ENCODE peak calls at places on chromosomes 7 and 10, in ten cellular contexts. One of them, this sample, is unnamed. For H3K27me3, the result is how much of the 10 kb centered on the place peaks cover.

GRCh38 chr10:22042557-22043326 is 39.2 kb upstream of the DNAJC1 start:
- DNase-seq in GM06990: no peak
- DNase-seq in H9: peak
- DNase-seq in sigmoid colon: no peak
- DNase-seq in body of pancreas: no peak
- DNase-seq in dorsolateral prefrontal cortex: no peak
- DNase-seq in right lobe of liver: peak
- DNase-seq in upper lobe of right lung: no peak
- DNase-seq in AG04450: no peak
- DNase-seq in adrenal gland: no peak
- DNase-seq in this sample: no peak

GRCh38 chr7:105581066-105581811 is at the start of gene EFCAB10:
- DNase-seq in GM06990: peak
- DNase-seq in H9: peak
- DNase-seq in sigmoid colon: no peak
- DNase-seq in body of pancreas: peak
- DNase-seq in dorsolateral prefrontal cortex: peak
- DNase-seq in right lobe of liver: peak
- DNase-seq in upper lobe of right lung: peak
- DNase-seq in AG04450: no peak
- DNase-seq in adrenal gland: peak
- DNase-seq in this sample: no peak

GRCh38 chr10:101835406-101835805 is 8.2 kb downstream of the KCNIP2 start:
- DNase-seq in GM06990: no peak
- DNase-seq in H9: no peak
- DNase-seq in sigmoid colon: no peak
- DNase-seq in body of pancreas: no peak
- DNase-seq in dorsolateral prefrontal cortex: no peak
- DNase-seq in right lobe of liver: peak
- DNase-seq in upper lobe of right lung: peak
- DNase-seq in AG04450: no peak
- DNase-seq in adrenal gland: no peak
- DNase-seq in this sample: no peak

GRCh38 chr10:86345296-86346168 is 21.1 kb downstream of the GRID1 start:
- DNase-seq in GM06990: no peak
- DNase-seq in H9: no peak
- DNase-seq in sigmoid colon: peak
- DNase-seq in body of pancreas: no peak
- DNase-seq in dorsolateral prefrontal cortex: no peak
- DNase-seq in right lobe of liver: no peak
- DNase-seq in upper lobe of right lung: peak
- DNase-seq in AG04450: no peak
- DNase-seq in adrenal gland: no peak
- DNase-seq in this sample: peak

GRCh38 chr7:40432046-40432445 is 297.2 kb downstream of the SUGCT start:
- DNase-seq in GM06990: no peak
- DNase-seq in H9: no peak
- DNase-seq in sigmoid colon: no peak
- DNase-seq in body of pancreas: no peak
- DNase-seq in dorsolateral prefrontal cortex: no peak
- DNase-seq in right lobe of liver: no peak
- DNase-seq in upper lobe of right lung: no peak
- DNase-seq in AG04450: no peak
- DNase-seq in adrenal gland: no peak
- DNase-seq in this sample: no peak

GRCh38 chr7:19565602-19566001 is 143.2 kb downstream of the POLR1F start:
- DNase-seq in GM06990: no peak
- DNase-seq in H9: no peak
- DNase-seq in sigmoid colon: no peak
- DNase-seq in body of pancreas: no peak
- DNase-seq in dorsolateral prefrontal cortex: no peak
- DNase-seq in right lobe of liver: no peak
- DNase-seq in upper lobe of right lung: no peak
- DNase-seq in AG04450: no peak
- DNase-seq in adrenal gland: no peak
- DNase-seq in this sample: no peak

GRCh38 chr7:3158501-3158900 is 114.8 kb upstream of the CARD11 start:
- DNase-seq in GM06990: no peak
- DNase-seq in H9: no peak
- DNase-seq in sigmoid colon: no peak
- DNase-seq in body of pancreas: no peak
- DNase-seq in dorsolateral prefrontal cortex: no peak
- DNase-seq in right lobe of liver: no peak
- DNase-seq in upper lobe of right lung: no peak
- DNase-seq in AG04450: no peak
- DNase-seq in adrenal gland: no peak
- DNase-seq in this sample: no peak

GRCh38 chr7:3168869-3169268 is 125.2 kb upstream of the CARD11 start:
- DNase-seq in GM06990: no peak
- DNase-seq in H9: no peak
- DNase-seq in sigmoid colon: no peak
- DNase-seq in body of pancreas: no peak
- DNase-seq in dorsolateral prefrontal cortex: no peak
- DNase-seq in right lobe of liver: no peak
- DNase-seq in upper lobe of right lung: no peak
- DNase-seq in AG04450: no peak
- DNase-seq in adrenal gland: no peak
- DNase-seq in this sample: no peak

GRCh38 chr7:130896898-130897514 is 163.0 kb upstream of the KLF14 start:
- DNase-seq in GM06990: peak
- DNase-seq in H9: peak
- DNase-seq in sigmoid colon: peak
- DNase-seq in body of pancreas: peak
- DNase-seq in dorsolateral prefrontal cortex: peak
- DNase-seq in right lobe of liver: peak
- DNase-seq in upper lobe of right lung: peak
- DNase-seq in AG04450: no peak
- DNase-seq in adrenal gland: peak
- DNase-seq in this sample: no peak

GRCh38 chr10:34280599-34281374 is 534.3 kb downstream of the PARD3 start:
- DNase-seq in GM06990: no peak
- DNase-seq in H9: peak
- DNase-seq in sigmoid colon: peak
- DNase-seq in body of pancreas: no peak
- DNase-seq in dorsolateral prefrontal cortex: no peak
- DNase-seq in right lobe of liver: no peak
- DNase-seq in upper lobe of right lung: no peak
- DNase-seq in AG04450: peak
- DNase-seq in adrenal gland: peak
- DNase-seq in this sample: peak
- TF ChIP-seq CTCF in GM06990: peak
- TF ChIP-seq CTCF in H9: peak
- TF ChIP-seq CTCF in sigmoid colon: no peak
- TF ChIP-seq CTCF in body of pancreas: no peak
- TF ChIP-seq CTCF in dorsolateral prefrontal cortex: no peak
- TF ChIP-seq CTCF in right lobe of liver: no peak
- TF ChIP-seq CTCF in upper lobe of right lung: no peak
- TF ChIP-seq CTCF in AG04450: peak
- TF ChIP-seq CTCF in adrenal gland: no peak
- TF ChIP-seq CTCF in this sample: peak

DNA sequence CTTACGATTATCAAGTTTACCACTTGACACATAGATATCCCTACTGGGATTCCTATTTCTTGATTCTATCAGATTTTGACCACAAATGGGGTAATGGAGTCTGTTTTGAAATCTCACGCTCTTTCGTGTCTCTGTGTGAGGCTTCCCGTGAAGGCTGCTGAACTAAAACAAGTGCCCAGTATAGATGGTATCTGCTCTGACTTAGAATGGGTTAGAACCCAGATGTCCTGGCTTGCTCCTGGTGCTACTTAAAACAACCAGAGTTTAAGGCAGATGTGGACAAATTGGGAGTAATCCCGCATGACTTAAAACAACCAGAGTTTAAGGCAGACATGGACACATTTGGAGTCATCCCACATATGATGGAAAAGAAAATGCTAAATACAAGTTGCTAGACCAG is 85.9 kb downstream of the FAM204A start:
- DNase-seq in GM06990: no peak
- DNase-seq in H9: no peak
- DNase-seq in sigmoid colon: no peak
- DNase-seq in body of pancreas: no peak
- DNase-seq in dorsolateral prefrontal cortex: no peak
- DNase-seq in right lobe of liver: no peak
- DNase-seq in upper lobe of right lung: no peak
- DNase-seq in AG04450: no peak
- DNase-seq in adrenal gland: no peak
- DNase-seq in this sample: no peak
- H3K27me3 ChIP-seq in GM06990: under half
- H3K27me3 ChIP-seq in H9: under half
- H3K27me3 ChIP-seq in sigmoid colon: under half
- H3K27me3 ChIP-seq in body of pancreas: under half
- H3K27me3 ChIP-seq in dorsolateral prefrontal cortex: under half
- H3K27me3 ChIP-seq in right lobe of liver: under half
- H3K27me3 ChIP-seq in upper lobe of right lung: under half
- H3K27me3 ChIP-seq in AG04450: under half
- H3K27me3 ChIP-seq in adrenal gland: under half
- H3K27me3 ChIP-seq in this sample: under half

DNA sequence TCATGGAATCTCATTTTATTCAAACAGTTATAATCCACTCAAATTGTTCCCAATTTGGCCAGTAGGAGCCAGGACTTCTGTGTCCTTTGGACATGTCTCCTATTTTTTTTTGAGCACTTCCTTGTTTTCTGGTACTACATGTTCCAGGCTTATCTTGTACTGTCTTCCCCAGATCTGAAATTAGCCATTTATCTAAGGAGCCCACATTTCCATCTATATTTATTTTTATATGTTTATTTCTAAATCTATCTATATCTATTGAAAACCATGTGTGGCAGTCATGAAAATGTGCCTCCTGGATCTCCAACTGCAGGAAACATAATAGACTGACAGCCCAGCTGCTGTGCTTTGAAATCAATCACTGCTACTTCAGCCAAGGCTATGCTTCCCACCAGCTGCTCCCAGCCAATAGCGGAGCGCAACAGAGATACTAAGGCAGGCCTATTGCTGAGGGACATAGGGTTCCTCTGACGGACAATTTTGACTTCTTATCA is 147.1 kb downstream of the LRRC4 start:
- DNase-seq in GM06990: no peak
- DNase-seq in H9: no peak
- DNase-seq in sigmoid colon: no peak
- DNase-seq in body of pancreas: peak
- DNase-seq in dorsolateral prefrontal cortex: no peak
- DNase-seq in right lobe of liver: no peak
- DNase-seq in upper lobe of right lung: no peak
- DNase-seq in AG04450: no peak
- DNase-seq in adrenal gland: peak
- DNase-seq in this sample: no peak
- TF ChIP-seq CTCF in GM06990: no peak
- TF ChIP-seq CTCF in H9: peak
- TF ChIP-seq CTCF in sigmoid colon: no peak
- TF ChIP-seq CTCF in body of pancreas: peak
- TF ChIP-seq CTCF in dorsolateral prefrontal cortex: no peak
- TF ChIP-seq CTCF in right lobe of liver: no peak
- TF ChIP-seq CTCF in upper lobe of right lung: peak
- TF ChIP-seq CTCF in AG04450: no peak
- TF ChIP-seq CTCF in adrenal gland: peak
- TF ChIP-seq CTCF in this sample: no peak

DNA sequence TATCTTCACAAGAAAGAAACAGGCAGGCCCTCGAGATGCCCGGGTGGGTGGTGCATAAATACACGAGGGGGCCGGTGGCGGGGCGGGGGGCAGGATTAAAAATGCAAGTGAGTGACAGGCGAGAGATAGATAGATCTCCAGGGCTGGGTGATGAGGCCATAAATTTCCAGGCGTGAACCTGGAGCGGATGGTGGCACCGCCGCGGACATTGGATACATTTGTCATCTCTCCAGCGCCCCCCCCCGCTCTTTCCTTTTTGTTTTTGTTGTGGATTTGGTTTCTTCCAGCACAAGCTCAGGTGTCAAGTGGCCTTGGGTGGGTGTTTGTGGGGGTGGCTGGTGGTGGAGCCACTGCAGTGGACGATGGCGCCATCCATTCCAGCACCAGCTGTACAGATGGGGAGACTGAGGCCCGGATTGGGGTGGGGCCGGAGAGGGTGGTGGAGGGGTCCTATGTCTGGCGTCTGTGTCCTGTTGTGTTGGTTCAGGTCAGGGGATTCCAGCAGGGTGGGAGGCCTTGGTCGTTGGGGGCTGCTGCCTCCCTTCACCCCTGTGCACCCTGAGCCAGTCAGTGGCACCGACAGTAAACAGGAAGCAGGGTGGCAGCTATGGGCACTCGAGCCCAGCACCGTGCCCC is 2.9 kb downstream of the ELFN1 start:
- DNase-seq in GM06990: no peak
- DNase-seq in H9: no peak
- DNase-seq in sigmoid colon: peak
- DNase-seq in body of pancreas: peak
- DNase-seq in dorsolateral prefrontal cortex: no peak
- DNase-seq in right lobe of liver: no peak
- DNase-seq in upper lobe of right lung: no peak
- DNase-seq in AG04450: no peak
- DNase-seq in adrenal gland: peak
- DNase-seq in this sample: no peak
- H3K27me3 ChIP-seq in GM06990: under half
- H3K27me3 ChIP-seq in H9: under half
- H3K27me3 ChIP-seq in sigmoid colon: half or more
- H3K27me3 ChIP-seq in body of pancreas: under half
- H3K27me3 ChIP-seq in dorsolateral prefrontal cortex: under half
- H3K27me3 ChIP-seq in right lobe of liver: under half
- H3K27me3 ChIP-seq in upper lobe of right lung: half or more
- H3K27me3 ChIP-seq in AG04450: half or more
- H3K27me3 ChIP-seq in adrenal gland: half or more
- H3K27me3 ChIP-seq in this sample: under half

DNA sequence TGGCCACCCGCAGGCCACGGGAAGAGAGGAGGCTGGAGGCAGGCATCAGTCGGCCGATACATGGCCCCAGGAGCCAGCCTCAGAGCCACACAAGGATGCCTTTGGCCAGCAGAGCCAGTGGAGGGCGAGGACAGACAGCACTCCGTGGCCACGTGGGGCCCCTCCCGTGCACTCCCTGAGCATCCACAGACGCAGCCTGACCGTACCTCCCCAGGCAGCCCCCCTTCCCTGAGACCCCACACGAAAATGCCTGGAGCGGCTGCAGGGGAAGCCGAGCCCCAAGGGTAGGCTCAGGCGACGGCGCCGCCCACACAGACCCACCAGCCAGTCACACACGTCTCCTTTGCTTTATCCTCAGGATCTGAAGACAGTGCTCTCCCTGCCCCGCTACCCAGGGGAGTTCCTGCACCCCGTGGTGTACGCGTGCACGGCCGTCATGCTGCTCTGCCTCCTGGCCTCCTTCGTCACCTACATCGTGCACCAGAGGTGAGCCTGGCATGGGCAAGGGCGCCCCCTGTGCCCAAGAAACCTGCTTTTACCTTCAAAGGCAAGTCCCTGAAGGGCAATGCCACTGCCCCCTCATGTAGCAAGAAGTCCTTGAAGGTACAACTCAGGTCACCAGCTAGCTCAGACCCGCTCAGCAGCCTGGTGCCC is 9.0 kb downstream of the ADGRA1 start:
- DNase-seq in GM06990: no peak
- DNase-seq in H9: no peak
- DNase-seq in sigmoid colon: no peak
- DNase-seq in body of pancreas: no peak
- DNase-seq in dorsolateral prefrontal cortex: no peak
- DNase-seq in right lobe of liver: no peak
- DNase-seq in upper lobe of right lung: no peak
- DNase-seq in AG04450: no peak
- DNase-seq in adrenal gland: no peak
- DNase-seq in this sample: no peak
- TF ChIP-seq CTCF in GM06990: no peak
- TF ChIP-seq CTCF in H9: no peak
- TF ChIP-seq CTCF in sigmoid colon: no peak
- TF ChIP-seq CTCF in body of pancreas: no peak
- TF ChIP-seq CTCF in dorsolateral prefrontal cortex: no peak
- TF ChIP-seq CTCF in right lobe of liver: no peak
- TF ChIP-seq CTCF in upper lobe of right lung: no peak
- TF ChIP-seq CTCF in AG04450: no peak
- TF ChIP-seq CTCF in adrenal gland: no peak
- TF ChIP-seq CTCF in this sample: peak

GRCh38 chr7:74042746-74043522 is 15.0 kb downstream of the ELN start:
- DNase-seq in GM06990: no peak
- DNase-seq in H9: no peak
- DNase-seq in sigmoid colon: no peak
- DNase-seq in body of pancreas: peak
- DNase-seq in dorsolateral prefrontal cortex: no peak
- DNase-seq in right lobe of liver: no peak
- DNase-seq in upper lobe of right lung: no peak
- DNase-seq in AG04450: no peak
- DNase-seq in adrenal gland: no peak
- DNase-seq in this sample: no peak
- H3K27me3 ChIP-seq in GM06990: under half
- H3K27me3 ChIP-seq in H9: under half
- H3K27me3 ChIP-seq in sigmoid colon: under half
- H3K27me3 ChIP-seq in body of pancreas: under half
- H3K27me3 ChIP-seq in dorsolateral prefrontal cortex: under half
- H3K27me3 ChIP-seq in right lobe of liver: under half
- H3K27me3 ChIP-seq in upper lobe of right lung: under half
- H3K27me3 ChIP-seq in AG04450: under half
- H3K27me3 ChIP-seq in adrenal gland: under half
- H3K27me3 ChIP-seq in this sample: under half